ENCODE peak calls at places on chromosomes 1 and 21, in four cellular contexts. J is RWPE1, F is breast epithelium, V is WTC11. Q is an unnamed sample.

GRCh38 chr1:244444854-244445253 is 6.9 kb downstream of the ADSS2 start:
- DNase-seq in J (no peak), F (no peak), V (no peak), Q (peak)

GRCh38 chr1:5267603-5268235 is 613.3 kb downstream of the AJAP1 start:
- DNase-seq in J (no peak), F (no peak), V (no peak), Q (no peak)

GRCh38 chr1:205492201-205492667 is 12.2 kb upstream of the CDK18 start:
- DNase-seq in J (peak), F (no peak), V (no peak), Q (peak)

GRCh38 chr1:91428182-91428798 is 23.7 kb upstream of the HFM1 start:
- DNase-seq in J (no peak), F (no peak), V (peak), Q (no peak)

GRCh38 chr1:237386362-237387143 is 344.6 kb downstream of the RYR2 start:
- DNase-seq in J (peak), F (no peak), V (no peak), Q (peak)

GRCh38 chr1:17569200-17570139 is 30.0 kb downstream of the ARHGEF10L start:
- DNase-seq in J (no peak), F (no peak), V (no peak), Q (peak)

GRCh38 chr1:224447971-224448370 is 13.4 kb upstream of the WDR26 start:
- DNase-seq in J (no peak), F (no peak), V (no peak), Q (no peak)

GRCh38 chr1:168845083-168845650 is 116.2 kb upstream of the DPT start:
- DNase-seq in J (no peak), F (no peak), V (no peak), Q (no peak)

GRCh38 chr21:45570826-45571601 is 28.8 kb upstream of the SLC19A1 start:
- DNase-seq in J (no peak), F (no peak), V (no peak), Q (no peak)

GRCh38 chr1:203069028-203069804 is 16.6 kb downstream of the MYOG start:
- DNase-seq in J (no peak), F (no peak), V (no peak), Q (no peak)

GRCh38 chr1:42419449-42419848 is 36.4 kb downstream of the ZMYND12 start:
- DNase-seq in J (no peak), F (no peak), V (no peak), Q (no peak)

GRCh38 chr1:26994772-26995625 is 1.5 kb downstream of the TRNP1 start:
- DNase-seq in J (no peak), F (no peak), V (no peak), Q (peak)

GRCh38 chr1:93658188-93658587 is 23.4 kb downstream of the BCAR3 start:
- DNase-seq in J (no peak), F (no peak), V (no peak), Q (no peak)

GRCh38 chr1:197200468-197200899 is 54.0 kb upstream of the ASPM start:
- DNase-seq in J (no peak), F (no peak), V (no peak), Q (peak)

GRCh38 chr1:19312782-19313635 is 883 bp downstream of the SLC66A1 start:
- DNase-seq in J (peak), F (no peak), V (no peak), Q (no peak)

GRCh38 chr1:228279011-228279721 is 71.3 kb downstream of the OBSCN start:
- DNase-seq in J (no peak), F (peak), V (no peak), Q (no peak)

GRCh38 chr1:243595527-243596206 is 254.4 kb downstream of the AKT3 start:
- DNase-seq in J (peak), F (no peak), V (no peak), Q (peak)

GRCh38 chr1:209630383-209631219 is 21.6 kb downstream of the LAMB3 start:
- DNase-seq in J (no peak), F (no peak), V (peak), Q (no peak)

GRCh38 chr1:204454476-204454875 is 40.1 kb downstream of the PIK3C2B start:
- DNase-seq in J (no peak), F (no peak), V (no peak), Q (no peak)

GRCh38 chr1:205504311-205505075 is at the start of gene CDK18:
- DNase-seq in J (peak), F (peak), V (peak), Q (peak)

GRCh38 chr1:205664399-205665108 is 15.8 kb downstream of the SLC45A3 start:
- DNase-seq in J (peak), F (no peak), V (no peak), Q (peak)

GRCh38 chr1:198287916-198288315 is 131.1 kb downstream of the NEK7 start:
- DNase-seq in J (no peak), F (no peak), V (no peak), Q (no peak)

GRCh38 chr1:50841791-50842387 is 118.2 kb downstream of the FAF1 start:
- DNase-seq in J (no peak), F (no peak), V (no peak), Q (no peak)

GRCh38 chr1:39213511-39214002 is 9.1 kb downstream of the MACF1 start:
- DNase-seq in J (peak), F (no peak), V (no peak), Q (no peak)

GRCh38 chr21:26153758-26154157 is 16.8 kb downstream of the APP start:
- DNase-seq in J (no peak), F (no peak), V (no peak), Q (no peak)

GRCh38 chr1:27346991-27347627 is 5.3 kb downstream of the SYTL1 start:
- DNase-seq in J (no peak), F (no peak), V (no peak), Q (peak)

GRCh38 chr1:181101581-181102226 is 13.2 kb downstream of the IER5 start:
- DNase-seq in J (no peak), F (no peak), V (peak), Q (peak)

GRCh38 chr1:190754769-190755168 is 277.1 kb upstream of the BRINP3 start:
- DNase-seq in J (peak), F (no peak), V (no peak), Q (peak)

GRCh38 chr1:41915786-41916571 is 2.7 kb downstream of the HIVEP3 start:
- DNase-seq in J (no peak), F (no peak), V (no peak), Q (peak)

GRCh38 chr1:40630488-40631223 is 34.8 kb downstream of the RIMS3 start:
- DNase-seq in J (no peak), F (no peak), V (peak), Q (peak)

GRCh38 chr1:85295006-85295431 is 18.6 kb upstream of the BCL10 start:
- DNase-seq in J (peak), F (no peak), V (no peak), Q (peak)

GRCh38 chr1:185735667-185736105 is 1.5 kb downstream of the HMCN1 start:
- DNase-seq in J (no peak), F (no peak), V (no peak), Q (no peak)

GRCh38 chr21:14876464-14876863 is 188.3 kb downstream of the NRIP1 start:
- DNase-seq in J (no peak), F (no peak), V (no peak), Q (no peak)

GRCh38 chr21:42491328-42491727 is 4.7 kb downstream of the RSPH1 start:
- DNase-seq in J (no peak), F (no peak), V (no peak), Q (no peak)

GRCh38 chr21:42495765-42496119 is 282 bp downstream of the RSPH1 start:
- DNase-seq in J (peak), F (no peak), V (no peak), Q (no peak)

GRCh38 chr21:42490735-42491134 is 5.3 kb downstream of the RSPH1 start:
- DNase-seq in J (no peak), F (no peak), V (no peak), Q (no peak)

GRCh38 chr21:42495027-42495426 is 997 bp downstream of the RSPH1 start:
- DNase-seq in J (no peak), F (no peak), V (no peak), Q (no peak)

DNA sequence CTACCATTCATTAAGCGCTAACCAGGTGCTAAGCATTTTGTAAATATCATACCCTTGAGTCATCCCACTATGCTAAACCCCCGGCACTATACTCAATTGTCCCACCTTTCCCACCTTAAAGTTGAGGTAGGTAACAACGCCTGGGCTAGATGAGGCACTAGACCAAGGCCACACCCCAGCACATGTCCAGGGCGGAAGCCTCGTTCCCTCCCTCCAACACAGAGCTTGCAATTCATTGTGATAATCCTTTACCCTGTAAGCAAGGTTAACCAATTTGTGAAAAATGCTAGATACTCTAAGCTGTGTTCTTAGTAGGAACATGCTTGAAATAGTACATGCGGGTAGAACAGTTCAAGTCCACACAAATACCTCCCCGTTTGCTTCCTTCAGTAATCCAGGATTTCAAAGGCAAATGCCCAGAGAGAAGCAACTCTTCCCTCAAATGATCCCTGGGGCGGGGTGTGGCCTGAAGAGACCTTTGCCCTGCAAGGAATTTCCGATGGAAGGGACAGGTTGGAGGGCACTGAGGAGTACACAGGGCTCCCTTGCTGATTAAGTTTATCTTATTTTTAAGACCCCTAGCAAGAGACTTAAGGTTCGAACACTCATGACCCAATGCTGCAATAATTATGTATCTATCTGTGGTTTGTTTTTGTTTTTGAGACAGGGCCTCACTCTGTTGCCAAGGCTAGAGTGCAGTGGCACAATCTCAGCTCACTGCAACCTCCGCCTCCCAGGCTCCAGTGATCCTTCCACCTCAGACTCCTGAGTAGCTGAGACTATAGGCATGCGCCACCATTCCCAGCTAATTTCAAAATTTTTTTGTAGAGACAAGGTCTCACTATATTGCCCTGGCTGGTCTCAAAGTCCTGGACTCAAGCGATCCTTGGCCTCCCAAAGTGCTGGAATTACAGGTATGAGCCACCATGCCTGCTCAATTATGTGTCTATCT is 2.6 kb downstream of the RSPH1 start:
- DNase-seq in J (no peak), F (no peak), V (no peak), Q (no peak)
- TF ChIP-seq CTCF in J (no peak), F (no peak), V (no peak), Q (no peak)

DNA sequence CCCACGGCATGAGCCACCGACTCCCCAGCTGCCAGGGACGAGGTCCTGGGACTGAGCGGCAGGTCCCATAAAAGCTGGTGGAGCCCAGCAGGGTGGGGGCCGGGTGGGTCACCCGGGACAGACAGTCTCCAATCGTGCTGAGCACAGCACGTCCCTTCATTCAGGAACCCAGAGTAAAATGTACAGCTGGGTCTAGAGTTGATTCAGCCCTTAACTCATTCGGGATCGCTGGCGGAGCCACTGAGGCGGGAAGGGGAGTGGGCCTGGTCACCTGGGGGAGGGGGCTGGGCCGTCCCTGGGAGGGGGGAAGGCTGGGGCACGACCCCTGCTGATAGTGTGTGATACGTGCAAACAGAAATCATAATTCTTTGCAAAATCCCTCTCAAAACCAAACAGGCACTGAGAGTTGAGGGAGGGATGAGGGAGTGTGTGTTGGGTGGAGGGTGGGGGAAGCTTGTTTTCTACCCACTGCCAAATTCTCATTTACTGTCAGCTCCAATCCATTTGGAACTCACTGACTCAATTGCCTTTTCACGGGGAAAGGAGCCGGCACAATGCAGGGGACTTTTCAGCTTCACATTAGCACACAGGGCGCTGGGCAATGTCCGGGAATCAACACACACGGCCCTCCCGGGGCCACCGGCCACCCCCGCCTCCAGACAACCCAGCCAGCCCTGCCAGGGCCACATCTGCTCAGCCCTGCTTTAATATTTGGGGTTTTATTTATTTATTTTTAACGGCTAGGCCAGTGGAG is 13.8 kb downstream of the CASZ1 start:
- DNase-seq in J (no peak), F (no peak), V (no peak), Q (no peak)
- TF ChIP-seq CTCF in J (no peak), F (no peak), V (no peak), Q (no peak)

GRCh38 chr1:219808790-219809189 is 119.6 kb downstream of the SLC30A10 start:
- DNase-seq in J (no peak), F (no peak), V (no peak), Q (no peak)

GRCh38 chr1:219806642-219807041 is 121.7 kb downstream of the SLC30A10 start:
- DNase-seq in J (no peak), F (no peak), V (no peak), Q (no peak)

GRCh38 chr1:219806020-219806419 is 122.3 kb downstream of the SLC30A10 start:
- DNase-seq in J (no peak), F (no peak), V (no peak), Q (no peak)

GRCh38 chr1:219801433-219801832 is 126.9 kb downstream of the SLC30A10 start:
- DNase-seq in J (no peak), F (no peak), V (no peak), Q (no peak)

DNA sequence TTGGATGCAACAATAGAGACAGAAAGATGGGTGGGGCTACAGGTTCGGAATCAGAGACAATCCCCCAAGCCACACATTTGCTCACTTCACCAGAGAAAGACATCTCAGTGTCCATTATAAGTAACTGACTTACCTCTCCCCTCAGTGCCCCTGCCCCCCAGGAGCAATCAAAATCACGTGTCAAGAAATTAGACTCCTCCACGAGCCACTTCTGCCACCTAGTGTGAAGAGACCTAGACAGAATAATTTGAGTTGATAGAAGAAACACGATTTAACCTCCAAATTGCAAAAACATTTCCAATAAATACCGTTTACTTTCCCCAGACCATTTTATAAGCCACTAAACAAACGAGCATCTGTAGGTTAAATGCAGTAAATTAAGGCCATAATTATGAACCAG is 123.2 kb downstream of the SLC30A10 start:
- DNase-seq in J (no peak), F (no peak), V (no peak), Q (no peak)
- TF ChIP-seq CTCF in J (no peak), F (no peak), V (no peak), Q (peak)

GRCh38 chr1:225963735-225964530 is 22.9 kb upstream of the LEFTY2 start:
- DNase-seq in J (no peak), F (no peak), V (no peak), Q (peak)

GRCh38 chr1:225961659-225962439 is 20.8 kb upstream of the LEFTY2 start:
- DNase-seq in J (no peak), F (no peak), V (no peak), Q (no peak)

GRCh38 chr1:225958041-225958440 is 17.0 kb upstream of the LEFTY2 start:
- DNase-seq in J (no peak), F (no peak), V (no peak), Q (no peak)

GRCh38 chr1:225965231-225965630 is 24.2 kb upstream of the LEFTY2 start:
- DNase-seq in J (no peak), F (no peak), V (no peak), Q (no peak)

GRCh38 chr1:225962440-225962975 is 21.5 kb upstream of the LEFTY2 start:
- DNase-seq in J (no peak), F (no peak), V (peak), Q (no peak)
- TF ChIP-seq CTCF in J (no peak), F (no peak), V (peak), Q (peak)